ENCODE peak calls at places on chromosomes 5 and 9, in six cellular contexts. One of them, this sample, is unnamed.

GRCh38 chr9:121599186-121599871 is 52.1 kb upstream of the DAB2IP start:
- DNase-seq in AG09309: no peak
- DNase-seq in AG08395: peak
- DNase-seq in NCI-H774: no peak
- DNase-seq in AML-193: no peak
- DNase-seq in amniotic epithelial cell: no peak
- DNase-seq in this sample: peak

GRCh38 chr5:67605730-67606585 is 409.4 kb upstream of the CD180 start:
- DNase-seq in AG09309: no peak
- DNase-seq in AG08395: no peak
- DNase-seq in NCI-H774: no peak
- DNase-seq in AML-193: no peak
- DNase-seq in amniotic epithelial cell: no peak
- DNase-seq in this sample: no peak

GRCh38 chr9:137294684-137295312 is 7.3 kb downstream of the NRARP start:
- DNase-seq in AG09309: no peak
- DNase-seq in AG08395: peak
- DNase-seq in NCI-H774: no peak
- DNase-seq in AML-193: no peak
- DNase-seq in amniotic epithelial cell: no peak
- DNase-seq in this sample: no peak

GRCh38 chr9:131839281-131840084 is 99.6 kb upstream of the RAPGEF1 start:
- DNase-seq in AG09309: peak
- DNase-seq in AG08395: peak
- DNase-seq in NCI-H774: no peak
- DNase-seq in AML-193: no peak
- DNase-seq in amniotic epithelial cell: peak
- DNase-seq in this sample: peak

GRCh38 chr5:83595217-83595616 is 123.7 kb downstream of the VCAN start:
- DNase-seq in AG09309: no peak
- DNase-seq in AG08395: no peak
- DNase-seq in NCI-H774: no peak
- DNase-seq in AML-193: no peak
- DNase-seq in amniotic epithelial cell: peak
- DNase-seq in this sample: no peak

GRCh38 chr9:85713897-85714296 is 27.9 kb downstream of the AGTPBP1 start:
- DNase-seq in AG09309: no peak
- DNase-seq in AG08395: no peak
- DNase-seq in NCI-H774: no peak
- DNase-seq in AML-193: no peak
- DNase-seq in amniotic epithelial cell: peak
- DNase-seq in this sample: no peak

GRCh38 chr9:99340281-99340680 is 118.2 kb downstream of the SEC61B start:
- DNase-seq in AG09309: no peak
- DNase-seq in AG08395: no peak
- DNase-seq in NCI-H774: no peak
- DNase-seq in AML-193: no peak
- DNase-seq in amniotic epithelial cell: no peak
- DNase-seq in this sample: peak

GRCh38 chr5:68070641-68071191 is 144.8 kb upstream of the PIK3R1 start:
- DNase-seq in AG09309: no peak
- DNase-seq in AG08395: peak
- DNase-seq in NCI-H774: no peak
- DNase-seq in AML-193: no peak
- DNase-seq in amniotic epithelial cell: no peak
- DNase-seq in this sample: no peak

GRCh38 chr9:133031496-133031911 is 707 bp downstream of the GTF3C5 start:
- DNase-seq in AG09309: no peak
- DNase-seq in AG08395: no peak
- DNase-seq in NCI-H774: no peak
- DNase-seq in AML-193: no peak
- DNase-seq in amniotic epithelial cell: no peak
- DNase-seq in this sample: peak

GRCh38 chr5:33588654-33589372 is 148.0 kb downstream of the TARS1 start:
- DNase-seq in AG09309: no peak
- DNase-seq in AG08395: no peak
- DNase-seq in NCI-H774: no peak
- DNase-seq in AML-193: peak
- DNase-seq in amniotic epithelial cell: peak
- DNase-seq in this sample: peak

GRCh38 chr5:2153350-2153749 is 270.6 kb upstream of the IRX4 start:
- DNase-seq in AG09309: no peak
- DNase-seq in AG08395: no peak
- DNase-seq in NCI-H774: no peak
- DNase-seq in AML-193: no peak
- DNase-seq in amniotic epithelial cell: no peak
- DNase-seq in this sample: no peak

GRCh38 chr9:72726951-72727350 is 205.5 kb downstream of the TMC1 start:
- DNase-seq in AG09309: no peak
- DNase-seq in AG08395: no peak
- DNase-seq in NCI-H774: no peak
- DNase-seq in AML-193: no peak
- DNase-seq in amniotic epithelial cell: peak
- DNase-seq in this sample: no peak

GRCh38 chr5:83718195-83718825 is 2.3 kb downstream of the HAPLN1 start:
- DNase-seq in AG09309: peak
- DNase-seq in AG08395: peak
- DNase-seq in NCI-H774: peak
- DNase-seq in AML-193: peak
- DNase-seq in amniotic epithelial cell: peak
- DNase-seq in this sample: peak

GRCh38 chr9:136345281-136346156 is 18.0 kb downstream of the DNLZ start:
- DNase-seq in AG09309: no peak
- DNase-seq in AG08395: peak
- DNase-seq in NCI-H774: no peak
- DNase-seq in AML-193: no peak
- DNase-seq in amniotic epithelial cell: peak
- DNase-seq in this sample: no peak

GRCh38 chr9:128419061-128419925 is 1.4 kb upstream of the CERCAM start:
- DNase-seq in AG09309: no peak
- DNase-seq in AG08395: no peak
- DNase-seq in NCI-H774: peak
- DNase-seq in AML-193: no peak
- DNase-seq in amniotic epithelial cell: peak
- DNase-seq in this sample: no peak

GRCh38 chr9:130208600-130209347 is 36.6 kb downstream of the NCS1 start:
- DNase-seq in AG09309: no peak
- DNase-seq in AG08395: no peak
- DNase-seq in NCI-H774: no peak
- DNase-seq in AML-193: no peak
- DNase-seq in amniotic epithelial cell: no peak
- DNase-seq in this sample: no peak

GRCh38 chr5:98576275-98576674 is 197.2 kb upstream of the RGMB start:
- DNase-seq in AG09309: no peak
- DNase-seq in AG08395: no peak
- DNase-seq in NCI-H774: no peak
- DNase-seq in AML-193: no peak
- DNase-seq in amniotic epithelial cell: no peak
- DNase-seq in this sample: no peak

This sample was measured in Daoy.